ENCODE peak calls at places on chromosomes 16 and 17, in five cellular contexts. U is prostate gland, S is mucosa of descending colon, V is neural progenitor cell, L is HCT116. E is an unnamed sample.

GRCh38 chr17:38824899-38825761 is at the start of gene CWC25:
- DNase-seq in U (peak), S (peak), V (peak), L (peak), E (peak)

GRCh38 chr16:72302352-72302751 is 130.4 kb upstream of the PMFBP1 start:
- DNase-seq in U (no peak), S (no peak), V (no peak), L (no peak), E (no peak)

GRCh38 chr17:77246110-77247047 is 105.6 kb downstream of the SEC14L1 start:
- DNase-seq in U (no peak), S (no peak), V (no peak), L (no peak), E (no peak)

GRCh38 chr17:28892024-28892423 is 5.5 kb downstream of the FLOT2 start:
- DNase-seq in U (no peak), S (peak), V (no peak), L (no peak), E (no peak)

GRCh38 chr16:49617016-49617569 is 238.8 kb downstream of the ZNF423 start:
- DNase-seq in U (no peak), S (no peak), V (no peak), L (no peak), E (no peak)

GRCh38 chr17:15398291-15398690 is 56.9 kb upstream of the TEKT3 start:
- DNase-seq in U (no peak), S (no peak), V (no peak), L (peak), E (peak)

GRCh38 chr16:79805621-79806020 is 205.1 kb upstream of the MAF start:
- DNase-seq in U (no peak), S (no peak), V (peak), L (no peak), E (no peak)

GRCh38 chr17:57506253-57506911 is 238.7 kb downstream of the CCDC182 start:
- DNase-seq in U (no peak), S (no peak), V (no peak), L (no peak), E (no peak)

GRCh38 chr17:39699818-39700147 is at the start of gene ERBB2:
- DNase-seq in U (peak), S (peak), V (peak), L (peak), E (peak)

GRCh38 chr16:1534021-1535020 is 855 bp downstream of the TMEM204 start:
- DNase-seq in U (no peak), S (peak), V (no peak), L (no peak), E (peak)

GRCh38 chr16:27862953-27863352 is 200.6 kb downstream of the GSG1L start:
- DNase-seq in U (no peak), S (no peak), V (no peak), L (no peak), E (no peak)

GRCh38 chr16:27859020-27859419 is 204.5 kb downstream of the GSG1L start:
- DNase-seq in U (no peak), S (no peak), V (peak), L (no peak), E (no peak)

GRCh38 chr16:27860091-27860490 is 203.4 kb downstream of the GSG1L start:
- DNase-seq in U (no peak), S (no peak), V (no peak), L (no peak), E (no peak)

GRCh38 chr16:27867122-27868110 is 196.1 kb downstream of the GSG1L start:
- DNase-seq in U (peak), S (peak), V (peak), L (peak), E (peak)

GRCh38 chr16:27863377-27863776 is 200.1 kb downstream of the GSG1L start:
- DNase-seq in U (no peak), S (no peak), V (no peak), L (no peak), E (no peak)
- H3K4me3 ChIP-seq in U (no peak), S (no peak), V (no peak), L (no peak), E (no peak)

GRCh38 chr17:81579821-81580321 is 27.7 kb upstream of the FAAP100 start:
- DNase-seq in U (no peak), S (no peak), V (no peak), L (no peak), E (peak)

GRCh38 chr17:81577278-81578000 is 25.3 kb upstream of the FAAP100 start:
- DNase-seq in U (no peak), S (no peak), V (no peak), L (no peak), E (peak)

GRCh38 chr17:81578038-81578441 is 25.9 kb upstream of the FAAP100 start:
- DNase-seq in U (no peak), S (no peak), V (no peak), L (no peak), E (peak)

GRCh38 chr17:81579298-81579697 is 27.1 kb upstream of the FAAP100 start:
- DNase-seq in U (no peak), S (no peak), V (no peak), L (no peak), E (no peak)

GRCh38 chr17:81578561-81579225 is 26.5 kb upstream of the FAAP100 start:
- DNase-seq in U (no peak), S (no peak), V (no peak), L (no peak), E (no peak)
- TF ChIP-seq CTCF in U (no peak), S (no peak), V (no peak), L (no peak), E (no peak)

GRCh38 chr17:73274490-73274889 is 12.8 kb upstream of the CPSF4L start:
- DNase-seq in U (no peak), S (no peak), V (no peak), L (no peak), E (no peak)
- H3K4me3 ChIP-seq in U (no peak), S (no peak), V (no peak), L (no peak), E (no peak)

DNA sequence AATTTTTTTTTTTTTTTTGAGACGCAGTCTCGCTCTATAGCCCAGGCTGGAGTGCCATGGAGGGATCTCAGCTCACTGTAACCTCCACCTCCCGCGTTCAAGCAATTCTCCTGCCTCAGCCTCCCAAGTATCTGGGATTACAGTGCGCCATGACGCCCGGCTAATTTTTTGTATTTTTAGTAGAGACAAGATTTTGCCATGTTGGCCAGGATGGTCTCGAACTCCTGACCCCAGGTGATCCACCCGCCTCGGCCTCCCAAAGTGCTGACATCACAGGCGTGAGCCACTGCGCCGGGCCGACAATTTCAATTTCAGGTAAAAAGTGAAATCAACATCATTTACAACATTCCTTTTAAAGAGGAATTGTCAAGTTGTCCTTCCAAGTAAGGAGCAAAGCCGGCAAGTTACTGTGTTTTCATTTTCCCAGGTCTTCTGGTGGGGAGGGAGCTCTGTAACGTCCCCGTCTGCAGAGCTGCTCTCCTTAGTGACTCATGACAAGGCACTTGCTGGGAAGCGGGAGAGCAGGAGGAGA is 873 bp downstream of the NPLOC4 start:
- DNase-seq in U (no peak), S (no peak), V (no peak), L (no peak), E (no peak)
- TF ChIP-seq CTCF in U (no peak), S (no peak), V (no peak), L (no peak), E (no peak)

DNA sequence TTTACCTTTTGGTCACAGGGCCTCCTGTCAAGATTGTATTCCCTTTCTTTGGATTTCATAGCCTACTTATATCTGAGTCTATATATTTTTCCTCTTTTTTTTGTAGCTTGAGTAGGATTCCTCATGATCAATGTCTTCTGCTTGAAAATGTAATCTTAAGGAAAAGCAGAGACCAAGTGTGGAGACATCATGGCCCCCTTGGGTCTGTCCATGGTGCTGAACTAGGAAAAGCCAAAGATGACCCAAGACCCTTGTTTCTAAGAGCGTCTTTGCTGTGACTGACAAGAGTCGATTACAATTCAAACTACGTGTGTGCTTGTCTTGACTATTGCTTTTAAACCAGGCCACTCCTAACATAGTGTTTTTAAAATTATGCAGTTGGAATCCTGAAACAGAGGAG is 390.5 kb downstream of the SHISA9 start:
- DNase-seq in U (no peak), S (no peak), V (peak), L (no peak), E (no peak)
- H3K4me3 ChIP-seq in U (no peak), S (no peak), V (no peak), L (no peak), E (no peak)

DNA sequence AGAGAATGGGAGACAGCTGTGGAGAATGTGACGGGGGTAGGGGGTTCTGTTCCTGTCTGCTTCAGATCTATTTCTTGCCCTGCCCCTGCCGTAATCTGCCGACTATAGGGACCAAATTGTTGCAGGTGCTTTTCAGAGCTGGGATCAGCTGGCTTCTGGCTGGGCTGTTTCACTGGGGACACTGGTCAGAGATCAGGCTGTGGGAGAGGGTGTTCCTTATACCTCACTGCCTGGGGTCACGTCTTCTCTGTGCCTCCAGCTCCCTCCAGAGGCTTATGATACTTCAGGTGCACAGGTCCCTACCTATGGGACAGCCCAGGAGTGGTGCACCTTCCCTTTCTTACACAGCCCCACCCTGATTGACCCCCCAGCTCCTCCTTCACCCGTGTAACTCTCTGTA is 514.9 kb upstream of the GOT2 start:
- DNase-seq in U (no peak), S (no peak), V (peak), L (no peak), E (no peak)
- TF ChIP-seq CTCF in U (no peak), S (no peak), V (peak), L (no peak), E (no peak)